ENCODE peak calls at places on chromosome 20, in eight cellular contexts. O is transverse colon, C is HepG2, X is ovary, D is esophagus muscularis mucosa, W is A549, Y is stomach, B is SK-N-SH. T is an unnamed sample.

GRCh38 chr20:34271961-34272360 is 30.7 kb downstream of the ASIP start:
- DNase-seq in Y (no peak), D (no peak), B (no peak), W (no peak), C (no peak), O (no peak), X (no peak), T (no peak)

GRCh38 chr20:15703171-15703911 is 869.9 kb downstream of the KIF16B start:
- DNase-seq in X (no peak), W (peak; percentile 36), D (no peak), Y (no peak), B (no peak), O (no peak), C (peak; percentile 14), T (no peak)

GRCh38 chr20:45008521-45009049 is 42.3 kb downstream of the STK4 start:
- DNase-seq in C (no peak), B (no peak), Y (no peak), W (no peak), D (no peak), O (no peak), X (no peak), T (no peak)

GRCh38 chr20:33702861-33703260 is 16.7 kb upstream of the E2F1 start:
- DNase-seq in D (no peak), O (no peak), W (no peak), X (no peak), C (no peak), Y (no peak), B (peak; percentile 83), T (no peak)

GRCh38 chr20:5688431-5688972 is 61.7 kb upstream of the SHLD1 start:
- DNase-seq in D (no peak), Y (no peak), X (no peak), B (no peak), O (no peak), W (no peak), C (no peak), T (no peak)

GRCh38 chr20:6450841-6451240 is 316.6 kb upstream of the BMP2 start:
- DNase-seq in W (no peak), D (no peak), Y (no peak), X (no peak), O (no peak), C (no peak), B (no peak), T (no peak)

GRCh38 chr20:35506872-35507638 is 22.4 kb downstream of the C20orf173 start:
- DNase-seq in B (no peak), W (no peak), C (no peak), Y (no peak), O (no peak), X (no peak), D (no peak), T (no peak)

GRCh38 chr20:5657190-5657872 is 92.9 kb upstream of the SHLD1 start:
- DNase-seq in B (peak; percentile 38), Y (no peak), O (peak; percentile 25), W (peak; percentile 74), C (peak; percentile 70), D (no peak), X (peak; percentile 19), T (peak; percentile 67)

GRCh38 chr20:44734938-44735337 is 10.7 kb upstream of the KCNK15 start:
- DNase-seq in O (no peak), X (no peak), B (no peak), D (no peak), Y (no peak), W (peak; percentile 63), C (no peak), T (no peak)

GRCh38 chr20:14919473-14920157 is 582.2 kb upstream of the FLRT3 start:
- DNase-seq in O (peak; percentile 19), Y (peak; percentile 53), B (no peak), W (no peak), X (no peak), D (no peak), C (no peak), T (no peak)

GRCh38 chr20:15235799-15236198 is 898.4 kb upstream of the FLRT3 start:
- DNase-seq in B (no peak), C (no peak), D (no peak), W (no peak), X (no peak), Y (no peak), O (no peak), T (no peak)

GRCh38 chr20:24147961-24148360 is 159.4 kb upstream of the GGTLC1 start:
- DNase-seq in D (no peak), W (no peak), B (no peak), Y (no peak), O (no peak), X (no peak), C (no peak), T (no peak)

GRCh38 chr20:59955131-59955796 is 3.0 kb upstream of the CDH26 start:
- DNase-seq in O (no peak), W (peak; percentile 40), Y (no peak), B (no peak), X (no peak), C (peak; percentile 53), D (no peak), T (no peak)

GRCh38 chr20:18985551-18985950 is 172.0 kb downstream of the SCP2D1 start:
- DNase-seq in Y (no peak), O (no peak), X (no peak), C (no peak), D (no peak), B (no peak), W (no peak), T (no peak)

GRCh38 chr20:18981956-18982539 is 168.5 kb downstream of the SCP2D1 start:
- DNase-seq in C (no peak), O (no peak), Y (no peak), W (no peak), X (no peak), B (no peak), D (no peak), T (no peak)

GRCh38 chr20:18986146-18986830 is 172.7 kb downstream of the SCP2D1 start:
- DNase-seq in C (no peak), Y (no peak), X (no peak), O (no peak), D (no peak), W (no peak), B (no peak), T (no peak)

GRCh38 chr20:18983796-18984195 is 170.2 kb downstream of the SCP2D1 start:
- DNase-seq in B (no peak), C (no peak), Y (no peak), O (no peak), D (no peak), X (no peak), W (no peak), T (no peak)

DNA sequence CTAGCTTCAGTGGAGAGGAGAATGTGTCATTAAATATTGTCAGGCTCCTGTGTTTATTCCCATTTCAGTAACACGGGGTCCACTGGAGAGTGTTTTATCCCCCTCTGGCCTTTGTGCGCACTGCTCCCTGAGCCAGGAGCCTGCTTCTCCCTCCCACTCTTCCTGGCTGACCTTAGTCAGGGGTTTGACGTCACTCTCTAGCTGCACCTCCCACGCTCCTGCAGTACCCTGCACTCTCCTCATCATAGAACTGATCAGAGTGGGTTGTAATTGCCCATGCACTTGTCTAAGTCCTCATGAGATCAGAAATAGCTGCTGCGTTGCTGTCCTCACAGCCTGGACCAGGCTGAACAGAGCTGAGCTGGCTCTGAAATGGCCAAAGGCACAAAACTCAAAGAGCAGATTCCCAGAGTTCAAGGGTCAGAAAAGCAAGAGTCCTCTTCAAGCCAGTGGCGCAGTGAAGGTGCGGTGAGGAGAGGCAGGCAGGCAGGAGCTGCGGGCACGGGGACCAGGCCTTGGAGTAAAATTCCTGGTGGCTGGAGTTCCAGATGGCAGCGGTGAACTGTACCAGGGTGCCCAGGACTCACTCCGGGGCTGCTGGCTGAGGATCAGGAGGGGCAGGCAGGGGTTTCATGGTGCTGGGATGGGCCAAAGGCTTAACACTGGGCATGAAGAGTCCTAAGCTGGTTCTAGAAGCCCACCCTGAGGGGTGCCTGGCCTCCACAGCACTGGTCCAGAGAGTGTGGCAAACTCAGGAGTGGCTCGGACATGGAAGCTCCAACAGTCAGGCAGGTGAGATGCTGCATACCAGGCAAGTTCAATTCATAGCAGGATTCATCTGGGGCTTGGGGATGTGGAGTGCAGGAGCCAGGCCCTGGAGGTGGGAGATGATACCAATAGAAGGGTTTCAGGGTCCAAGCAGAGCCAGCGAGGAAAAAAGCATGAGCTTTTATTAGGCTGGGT is 170.9 kb downstream of the SCP2D1 start:
- DNase-seq in W (no peak), C (no peak), Y (no peak), O (no peak), D (no peak), B (no peak), X (peak; percentile 73), T (no peak)
- TF ChIP-seq EP300 in W (no peak), C (no peak), Y (no peak), O (no peak), D (no peak), B (no peak), X (no peak), T (no peak)

GRCh38 chr20:1390552-1391403 is 2.1 kb downstream of the FKBP1A start:
- DNase-seq in O (no peak), D (peak; percentile 72), X (no peak), Y (no peak), C (no peak), W (no peak), B (no peak), T (no peak)
- H3K4me1 ChIP-seq in O (peaks cover 66% of the 10 kb centered on the region), D (peaks cover 59% of the 10 kb centered on the region), X (peaks cover 33% of the 10 kb centered on the region), Y (peaks cover 69% of the 10 kb centered on the region), C (peaks cover 53% of the 10 kb centered on the region), W (peaks cover 27% of the 10 kb centered on the region), B (peaks cover 41% of the 10 kb centered on the region), T (peaks cover 57% of the 10 kb centered on the region)

GRCh38 chr20:36758276-36758675 is 12.4 kb upstream of the NDRG3 start:
- DNase-seq in O (no peak), Y (no peak), X (no peak), C (no peak), W (no peak), B (no peak), D (no peak), T (no peak)

GRCh38 chr20:36756482-36756881 is 10.6 kb upstream of the NDRG3 start:
- DNase-seq in C (no peak), O (no peak), W (no peak), B (no peak), D (no peak), X (no peak), Y (no peak), T (no peak)

GRCh38 chr20:36760647-36761046 is 12.9 kb downstream of the DSN1 start:
- DNase-seq in Y (no peak), X (no peak), W (no peak), D (no peak), C (peak; percentile 64), O (no peak), B (no peak), T (no peak)

GRCh38 chr20:36761125-36761524 is 12.4 kb downstream of the DSN1 start:
- DNase-seq in X (no peak), W (no peak), C (no peak), O (no peak), B (no peak), Y (no peak), D (no peak), T (no peak)
- H3K27ac ChIP-seq in X (no peak overlapping the region), W (peak overlapping the region; percentile 32), C (peak overlapping the region; percentile 24), O (no peak overlapping the region), B (no peak overlapping the region), Y (no peak overlapping the region), D (no peak overlapping the region), T (no peak overlapping the region)

GRCh38 chr20:39107741-39108140 is 145.6 kb downstream of the DHX35 start:
- DNase-seq in C (peak; percentile 42), Y (no peak), O (no peak), B (no peak), X (no peak), D (no peak), W (no peak), T (no peak)
- TF ChIP-seq EP300 in C (no peak), Y (no peak), O (no peak), B (no peak), X (no peak), D (no peak), W (no peak), T (no peak)

T was measured in suprapubic skin.